ENCODE peak calls at places on chromosomes 6 and 20, in eight cellular contexts. N, H, V, M, Z, K, J and X are unnamed samples. For H3K9me3, the result is how much of the 10 kb centered on the place peaks cover.

GRCh38 chr6:143248359-143248758 is 187.7 kb downstream of the AIG1 start:
- DNase-seq in N (no peak), H (no peak), V (no peak), M (no peak), Z (no peak), K (no peak), J (no peak), X (no peak)

GRCh38 chr6:155519339-155519738 is 63.7 kb upstream of the NOX3 start:
- DNase-seq in N (no peak), H (no peak), V (no peak), M (no peak), Z (no peak), K (no peak), J (no peak), X (no peak)

GRCh38 chr6:169371344-169372144 is 117.9 kb upstream of the THBS2 start:
- DNase-seq in N (no peak), H (no peak), V (no peak), M (no peak), Z (no peak), K (no peak), J (no peak), X (no peak)

GRCh38 chr6:22558288-22558882 is 11.0 kb upstream of the HDGFL1 start:
- DNase-seq in N (no peak), H (peak), V (no peak), M (no peak), Z (no peak), K (no peak), J (no peak), X (no peak)

GRCh38 chr6:127096167-127096566 is 22.3 kb upstream of the RSPO3 start:
- DNase-seq in N (no peak), H (no peak), V (no peak), M (no peak), Z (no peak), K (no peak), J (no peak), X (no peak)

GRCh38 chr20:57006411-57007170 is 259.9 kb downstream of the BMP7 start:
- DNase-seq in N (no peak), H (peak), V (no peak), M (no peak), Z (no peak), K (no peak), J (no peak), X (no peak)

GRCh38 chr6:41502607-41503434 is 43.4 kb upstream of the FOXP4 start:
- DNase-seq in N (no peak), H (peak), V (no peak), M (no peak), Z (no peak), K (peak), J (no peak), X (peak)

GRCh38 chr6:152068622-152069261 is 261.3 kb downstream of the ESR1 start:
- DNase-seq in N (peak), H (no peak), V (peak), M (no peak), Z (no peak), K (no peak), J (no peak), X (no peak)

GRCh38 chr6:70479236-70479635 is 65.9 kb downstream of the FAM135A start:
- DNase-seq in N (no peak), H (no peak), V (no peak), M (no peak), Z (no peak), K (no peak), J (no peak), X (no peak)

GRCh38 chr20:57410398-57411323 is 19.5 kb downstream of the RBM38 start:
- DNase-seq in N (no peak), H (no peak), V (no peak), M (no peak), Z (no peak), K (no peak), J (no peak), X (no peak)

GRCh38 chr6:135722679-135723078 is 128.8 kb upstream of the PDE7B start:
- DNase-seq in N (no peak), H (no peak), V (no peak), M (no peak), Z (no peak), K (no peak), J (no peak), X (no peak)

GRCh38 chr20:15075586-15075985 is 738.2 kb upstream of the FLRT3 start:
- DNase-seq in N (no peak), H (no peak), V (no peak), M (no peak), Z (no peak), K (no peak), J (no peak), X (no peak)

GRCh38 chr6:114740547-114740946 is 397.7 kb upstream of the HS3ST5 start:
- DNase-seq in N (peak), H (no peak), V (peak), M (no peak), Z (no peak), K (no peak), J (no peak), X (no peak)

DNA sequence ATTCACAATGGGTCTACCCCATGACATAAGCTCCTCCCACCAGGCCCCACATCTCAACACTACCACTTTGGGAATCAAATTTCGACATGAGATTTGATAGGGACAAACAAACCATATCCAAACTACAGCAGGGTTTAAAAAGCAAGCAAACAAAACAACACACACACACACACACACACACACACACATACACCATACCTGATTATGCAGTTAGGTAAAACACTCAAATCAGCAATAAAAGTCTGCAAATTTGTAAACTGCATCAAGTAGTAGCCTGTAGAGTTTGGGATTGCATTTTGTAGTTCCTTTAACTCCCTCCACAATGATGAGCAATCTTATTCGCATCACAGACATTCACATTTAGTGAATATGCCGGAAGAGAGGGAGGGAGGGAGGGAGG is 32.6 kb upstream of the TNFAIP3 start:
- DNase-seq in N (no peak), H (no peak), V (no peak), M (no peak), Z (no peak), K (no peak), J (no peak), X (no peak)
- H3K9me3 ChIP-seq in N (under half), H (under half), V (under half), M (under half), Z (under half), K (under half), J (under half), X (under half)

GRCh38 chr6:26403888-26404287 is 1.8 kb downstream of the BTN3A1 start:
- DNase-seq in N (no peak), H (no peak), V (no peak), M (no peak), Z (no peak), K (no peak), J (no peak), X (no peak)
- TF ChIP-seq POLR2A in N (no peak), H (no peak), V (no peak), M (no peak), Z (no peak), K (no peak), J (no peak), X (no peak)

GRCh38 chr20:55774628-55775027 is 230.7 kb downstream of the CBLN4 start:
- DNase-seq in N (no peak), H (no peak), V (no peak), M (no peak), Z (no peak), K (peak), J (no peak), X (no peak)

GRCh38 chr20:55782861-55783260 is 222.5 kb downstream of the CBLN4 start:
- DNase-seq in N (no peak), H (no peak), V (no peak), M (no peak), Z (no peak), K (no peak), J (no peak), X (no peak)

GRCh38 chr20:55777641-55778040 is 227.7 kb downstream of the CBLN4 start:
- DNase-seq in N (no peak), H (no peak), V (no peak), M (no peak), Z (no peak), K (no peak), J (no peak), X (no peak)
- H3K9me3 ChIP-seq in N (under half), H (under half), V (under half), M (under half), Z (under half), K (under half), J (under half), X (under half)

DNA sequence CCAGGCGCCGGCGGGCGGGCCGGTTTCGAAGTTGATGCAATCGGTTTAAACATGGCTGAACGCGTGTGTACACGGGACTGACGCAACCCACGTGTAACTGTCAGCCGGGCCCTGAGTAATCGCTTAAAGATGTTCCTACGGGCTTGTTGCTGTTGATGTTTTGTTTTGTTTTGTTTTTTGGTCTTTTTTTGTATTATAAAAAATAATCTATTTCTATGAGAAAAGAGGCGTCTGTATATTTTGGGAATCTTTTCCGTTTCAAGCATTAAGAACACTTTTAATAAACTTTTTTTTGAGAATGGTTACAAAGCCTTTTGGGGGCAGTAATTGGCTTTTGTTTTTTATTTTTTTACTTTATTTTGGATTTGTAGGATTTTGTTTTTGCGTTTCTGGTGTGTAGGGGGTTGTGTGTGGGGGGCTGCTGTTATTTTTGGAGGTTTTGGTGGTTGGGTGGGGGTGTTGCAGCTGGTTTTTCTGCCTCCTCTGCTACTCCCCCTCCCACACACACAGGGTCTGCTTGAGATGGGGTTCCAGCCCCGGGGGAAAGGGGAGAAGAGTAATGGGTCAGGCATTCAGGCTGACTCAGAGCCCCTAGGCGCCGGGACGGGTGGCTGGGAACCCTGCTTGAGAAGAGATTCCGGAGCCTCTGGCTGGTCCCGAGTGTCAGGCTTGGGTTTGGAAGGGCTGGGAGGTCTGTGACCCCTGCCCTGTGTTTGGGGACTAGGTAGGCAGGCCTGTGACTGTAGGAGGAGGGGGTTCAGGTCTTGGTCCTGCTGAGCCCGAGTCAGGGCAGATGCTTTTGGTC is 1.9 kb downstream of the CEBPB start:
- DNase-seq in N (peak), H (peak), V (peak), M (peak), Z (peak), K (peak), J (peak), X (peak)
- TF ChIP-seq POLR2A in N (no peak), H (peak), V (peak), M (no peak), Z (peak), K (no peak), J (peak), X (peak)

DNA sequence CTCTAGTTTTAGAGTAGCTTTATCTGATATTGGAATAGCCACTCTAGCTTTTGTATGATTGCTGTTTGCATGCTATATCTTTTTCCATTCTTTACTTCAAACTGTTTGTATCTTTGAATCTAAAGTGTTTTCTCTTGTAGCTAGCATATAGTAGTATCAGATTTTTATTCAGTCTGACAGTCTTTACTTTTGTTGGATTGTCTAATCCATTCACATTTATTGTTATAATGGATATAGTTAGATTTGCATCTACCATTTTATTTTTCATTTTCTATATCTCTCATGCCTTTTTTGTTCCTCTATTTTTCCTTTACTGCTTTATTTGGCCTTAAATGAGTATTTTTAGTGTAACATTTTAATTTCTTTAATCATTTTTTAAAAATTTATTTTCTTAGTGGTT is 52.1 kb downstream of the PHACTR3 start:
- DNase-seq in N (no peak), H (no peak), V (no peak), M (no peak), Z (no peak), K (no peak), J (no peak), X (no peak)
- H3K9me3 ChIP-seq in N (under half), H (under half), V (under half), M (under half), Z (under half), K (under half), J (under half), X (under half)

GRCh38 chr6:31541658-31542521 is at the start of gene DDX39B:
- DNase-seq in N (peak), H (peak), V (peak), M (peak), Z (peak), K (peak), J (peak), X (peak)
- TF ChIP-seq POLR2A in N (peak), H (peak), V (peak), M (peak), Z (peak), K (peak), J (peak), X (peak)